ENCODE peak calls at places on chromosome 13, in seven cellular contexts. Z, D, I, F, X, N and T are unnamed samples.

GRCh38 chr13:47598340-47598911 is 402.6 kb downstream of the SUCLA2 start:
- DNase-seq in Z (no peak), D (no peak), I (no peak), F (no peak), X (no peak), N (no peak), T (no peak)

GRCh38 chr13:112055417-112056206 is 11.3 kb upstream of the SOX1 start:
- DNase-seq in Z (no peak), D (no peak), I (no peak), F (no peak), X (no peak), N (no peak), T (no peak)

GRCh38 chr13:40292108-40292507 is 374.3 kb downstream of the FOXO1 start:
- DNase-seq in Z (no peak), D (no peak), I (no peak), F (no peak), X (no peak), N (no peak), T (no peak)

GRCh38 chr13:34265016-34265692 is 447.2 kb downstream of the RFC3 start:
- DNase-seq in Z (no peak), D (no peak), I (no peak), F (no peak), X (no peak), N (no peak), T (no peak)

GRCh38 chr13:50757021-50757420 is 86.5 kb downstream of the DLEU7 start:
- DNase-seq in Z (no peak), D (no peak), I (no peak), F (no peak), X (no peak), N (no peak), T (no peak)

GRCh38 chr13:103839460-103839859 is 773.2 kb upstream of the SLC10A2 start:
- DNase-seq in Z (no peak), D (no peak), I (no peak), F (no peak), X (no peak), N (no peak), T (no peak)

GRCh38 chr13:41056996-41057711 is 4.2 kb upstream of the WBP4 start:
- DNase-seq in Z (no peak), D (no peak), I (no peak), F (no peak), X (no peak), N (no peak), T (no peak)

GRCh38 chr13:64877176-64877575 is 2353.0 kb downstream of the PCDH9 start:
- DNase-seq in Z (no peak), D (no peak), I (no peak), F (no peak), X (no peak), N (no peak), T (no peak)

GRCh38 chr13:79285159-79285558 is 120.9 kb downstream of the RBM26 start:
- DNase-seq in Z (no peak), D (no peak), I (no peak), F (no peak), X (no peak), N (no peak), T (no peak)

GRCh38 chr13:43786766-43787517 is at the start of gene ENOX1:
- DNase-seq in Z (no peak), D (peak; percentile 46), I (no peak), F (peak; percentile 46), X (no peak), N (peak; percentile 81), T (peak; percentile 48)

GRCh38 chr13:107799001-107799400 is 416.3 kb downstream of the LIG4 start:
- DNase-seq in Z (no peak), D (no peak), I (no peak), F (no peak), X (no peak), N (no peak), T (no peak)

GRCh38 chr13:68584776-68585175 is 1354.6 kb upstream of the PCDH9 start:
- DNase-seq in Z (no peak), D (no peak), I (no peak), F (no peak), X (no peak), N (no peak), T (no peak)

GRCh38 chr13:24671367-24672117 is 8.7 kb upstream of the ATP12A start:
- DNase-seq in Z (no peak), D (peak; percentile 30), I (no peak), F (no peak), X (peak; percentile 50), N (peak; percentile 90), T (peak; percentile 86)

GRCh38 chr13:48216204-48216711 is 16.7 kb upstream of the ITM2B start:
- DNase-seq in Z (no peak), D (no peak), I (no peak), F (no peak), X (no peak), N (no peak), T (no peak)

GRCh38 chr13:75934889-75935288 is 298.8 kb downstream of the LMO7 start:
- DNase-seq in Z (no peak), D (no peak), I (no peak), F (no peak), X (no peak), N (peak; percentile 17), T (peak; percentile 25)

GRCh38 chr13:92487238-92487637 is 739.4 kb upstream of the GPC6 start:
- DNase-seq in Z (no peak), D (no peak), I (no peak), F (no peak), X (no peak), N (no peak), T (no peak)

GRCh38 chr13:113981201-113981605 is 7.3 kb upstream of the C13orf46 start:
- DNase-seq in Z (no peak), D (no peak), I (no peak), F (no peak), X (peak; percentile 73), N (no peak), T (no peak)

GRCh38 chr13:25963681-25964080 is 88.1 kb downstream of the SHISA2 start:
- DNase-seq in Z (no peak), D (no peak), I (no peak), F (no peak), X (no peak), N (peak; percentile 5), T (peak; percentile 32)

GRCh38 chr13:39913928-39914327 is 258.5 kb downstream of the COG6 start:
- DNase-seq in Z (no peak), D (no peak), I (no peak), F (no peak), X (peak; percentile 68), N (peak; percentile 77), T (peak; percentile 59)

GRCh38 chr13:113453962-113454361 is 674 bp upstream of the ADPRHL1 start:
- DNase-seq in Z (no peak), D (no peak), I (no peak), F (no peak), X (no peak), N (peak; percentile 81), T (no peak)